ENCODE peak calls at places on chromosomes 12 and 14, in eight cellular contexts. Q is stomach, A is lung, K is upper lobe of right lung, D is neural progenitor cell, F is heart right ventricle, C is AG04450, E is iPS DF 6.9. Z is an unnamed sample.

GRCh38 chr14:76194327-76194726 is 42.6 kb downstream of the GPATCH2L start:
- DNase-seq in Q (no peak), A (no peak), K (no peak), D (no peak), F (no peak), C (no peak), E (no peak), Z (no peak)

GRCh38 chr12:7295529-7295928 is 8.3 kb upstream of the ACSM4 start:
- DNase-seq in Q (no peak), A (no peak), K (no peak), D (no peak), F (no peak), C (no peak), E (no peak), Z (no peak)

GRCh38 chr12:104427547-104427938 is 29.2 kb upstream of the CHST11 start:
- DNase-seq in Q (no peak), A (no peak), K (no peak), D (no peak), F (no peak), C (no peak), E (no peak), Z (no peak)

GRCh38 chr12:559208-559905 is 99.6 kb downstream of the B4GALNT3 start:
- DNase-seq in Q (no peak), A (no peak), K (no peak), D (no peak), F (no peak), C (no peak), E (no peak), Z (no peak)

GRCh38 chr14:100714205-100714781 is 12.4 kb upstream of the DLK1 start:
- DNase-seq in Q (no peak), A (no peak), K (no peak), D (no peak), F (no peak), C (no peak), E (no peak), Z (peak)

GRCh38 chr14:94000986-94001385 is 3.9 kb downstream of the CCDC197 start:
- DNase-seq in Q (no peak), A (no peak), K (no peak), D (no peak), F (no peak), C (no peak), E (no peak), Z (no peak)

GRCh38 chr12:131789638-131790037 is 38.6 kb upstream of the MMP17 start:
- DNase-seq in Q (no peak), A (no peak), K (no peak), D (no peak), F (no peak), C (no peak), E (no peak), Z (no peak)

GRCh38 chr14:64465856-64466554 is 706 bp downstream of the AKAP5 start:
- DNase-seq in Q (no peak), A (no peak), K (no peak), D (peak), F (peak), C (peak), E (peak), Z (no peak)

GRCh38 chr12:6288235-6288634 is 22.2 kb upstream of the PLEKHG6 start:
- DNase-seq in Q (no peak), A (no peak), K (no peak), D (no peak), F (no peak), C (no peak), E (no peak), Z (no peak)

GRCh38 chr12:57214398-57214781 is 2.2 kb upstream of the NXPH4 start:
- DNase-seq in Q (peak), A (peak), K (no peak), D (peak), F (peak), C (peak), E (no peak), Z (peak)

GRCh38 chr14:99441157-99441870 is 39.3 kb downstream of the SETD3 start:
- DNase-seq in Q (no peak), A (no peak), K (no peak), D (peak), F (no peak), C (no peak), E (no peak), Z (no peak)

GRCh38 chr12:104751594-104751993 is 206.5 kb downstream of the SLC41A2 start:
- DNase-seq in Q (no peak), A (no peak), K (no peak), D (no peak), F (no peak), C (no peak), E (no peak), Z (no peak)

GRCh38 chr14:101191086-101191881 is 287.8 kb upstream of the RTL1 start:
- DNase-seq in Q (peak), A (no peak), K (peak), D (no peak), F (no peak), C (no peak), E (no peak), Z (peak)

GRCh38 chr12:78421011-78421410 is 443.6 kb upstream of the SYT1 start:
- DNase-seq in Q (no peak), A (no peak), K (no peak), D (no peak), F (no peak), C (no peak), E (no peak), Z (no peak)

GRCh38 chr14:28515571-28515970 is 251.0 kb upstream of the FOXG1 start:
- DNase-seq in Q (no peak), A (no peak), K (no peak), D (no peak), F (no peak), C (no peak), E (no peak), Z (no peak)

GRCh38 chr12:524167-524951 is 64.6 kb downstream of the B4GALNT3 start:
- DNase-seq in Q (peak), A (no peak), K (no peak), D (no peak), F (no peak), C (no peak), E (no peak), Z (no peak)

GRCh38 chr12:132329739-132330548 is 555 bp upstream of the GALNT9 start:
- DNase-seq in Q (no peak), A (no peak), K (no peak), D (peak), F (no peak), C (no peak), E (no peak), Z (no peak)

GRCh38 chr14:73223049-73223448 is 14.3 kb upstream of the PAPLN start:
- DNase-seq in Q (no peak), A (no peak), K (no peak), D (no peak), F (no peak), C (no peak), E (no peak), Z (no peak)

GRCh38 chr12:26130728-26131127 is 5.9 kb upstream of the BHLHE41 start:
- DNase-seq in Q (no peak), A (no peak), K (no peak), D (no peak), F (no peak), C (no peak), E (no peak), Z (no peak)

GRCh38 chr12:26636710-26637328 is 196.2 kb downstream of the ITPR2 start:
- DNase-seq in Q (no peak), A (no peak), K (no peak), D (no peak), F (no peak), C (no peak), E (no peak), Z (no peak)

GRCh38 chr12:120229583-120230325 is 28.8 kb upstream of the RPLP0 start:
- DNase-seq in Q (no peak), A (no peak), K (no peak), D (peak), F (peak), C (no peak), E (no peak), Z (no peak)

GRCh38 chr12:117900561-117900960 is 68.2 kb downstream of the KSR2 start:
- DNase-seq in Q (no peak), A (no peak), K (no peak), D (no peak), F (no peak), C (no peak), E (no peak), Z (no peak)

GRCh38 chr12:26112232-26112631 is 12.6 kb downstream of the BHLHE41 start:
- DNase-seq in Q (no peak), A (no peak), K (no peak), D (no peak), F (no peak), C (no peak), E (no peak), Z (no peak)

GRCh38 chr14:54189358-54190354 is 207.2 kb upstream of the CDKN3 start:
- DNase-seq in Q (no peak), A (no peak), K (no peak), D (no peak), F (no peak), C (no peak), E (no peak), Z (no peak)

GRCh38 chr12:123485756-123486155 is 27.8 kb downstream of the SNRNP35 start:
- DNase-seq in Q (no peak), A (no peak), K (no peak), D (no peak), F (no peak), C (no peak), E (no peak), Z (no peak)

GRCh38 chr12:116306968-116307367 is 29.5 kb upstream of the MED13L start:
- DNase-seq in Q (no peak), A (no peak), K (no peak), D (no peak), F (no peak), C (no peak), E (no peak), Z (no peak)

GRCh38 chr12:8449293-8449944 is 6.3 kb upstream of the CLEC6A start:
- DNase-seq in Q (no peak), A (no peak), K (no peak), D (peak), F (no peak), C (no peak), E (no peak), Z (no peak)
- H3K4me3 ChIP-seq in Q (no peak), A (no peak), K (no peak), D (no peak), F (no peak), C (no peak), E (no peak), Z (no peak)

DNA sequence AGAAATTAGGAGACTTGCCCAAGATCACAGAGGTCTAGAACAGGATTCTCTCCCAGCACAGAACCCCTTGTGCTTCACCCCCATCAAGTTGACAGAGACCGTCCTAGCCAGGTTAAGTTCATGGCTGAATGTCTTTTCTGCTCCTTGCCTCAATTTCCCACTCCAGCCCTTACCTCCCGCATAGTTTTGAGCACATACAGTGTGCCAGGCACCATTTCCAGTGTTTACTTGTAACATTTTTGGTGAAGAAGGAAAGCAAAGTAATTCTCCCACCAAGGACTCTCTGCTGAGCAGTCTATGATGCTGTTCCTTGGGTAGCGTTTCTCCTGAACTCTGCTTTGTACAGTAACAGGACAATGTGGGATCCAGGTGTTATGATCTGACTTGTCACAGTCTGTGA is 1.2 kb downstream of the ABHD4 start:
- DNase-seq in Q (no peak), A (no peak), K (no peak), D (no peak), F (no peak), C (no peak), E (no peak), Z (no peak)
- H3K27ac ChIP-seq in Q (no peak), A (peak), K (peak), D (no peak), F (no peak), C (peak), E (no peak), Z (no peak)

GRCh38 chr12:15754233-15754632 is 35.0 kb downstream of the EPS8 start:
- DNase-seq in Q (no peak), A (no peak), K (no peak), D (no peak), F (no peak), C (no peak), E (no peak), Z (no peak)
- H3K4me3 ChIP-seq in Q (no peak), A (no peak), K (no peak), D (no peak), F (no peak), C (no peak), E (no peak), Z (no peak)

DNA sequence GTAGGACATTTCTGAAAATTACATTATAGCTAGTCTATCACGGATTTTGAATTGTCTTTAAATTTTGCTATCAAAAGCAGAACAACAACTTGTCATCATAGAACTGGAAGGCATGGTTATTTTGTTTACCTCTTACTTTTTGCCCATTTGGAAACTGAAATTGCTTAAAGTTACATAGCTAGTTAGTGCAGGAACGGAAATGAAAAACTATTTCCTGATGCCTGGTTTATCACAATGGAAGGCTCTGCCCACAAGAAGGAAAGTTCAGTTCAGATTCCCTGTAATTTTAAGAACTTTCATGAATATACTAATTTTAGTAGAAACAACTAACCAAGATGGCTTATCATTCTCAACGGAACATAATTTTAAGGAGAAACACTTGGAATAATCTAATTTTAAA is 427.7 kb downstream of the RAD51B start:
- DNase-seq in Q (no peak), A (no peak), K (no peak), D (no peak), F (no peak), C (no peak), E (no peak), Z (no peak)
- H3K27ac ChIP-seq in Q (no peak), A (peak), K (peak), D (no peak), F (peak), C (no peak), E (no peak), Z (peak)

GRCh38 chr12:106672308-106673085 is 89.7 kb downstream of the RFX4 start:
- DNase-seq in Q (no peak), A (no peak), K (no peak), D (peak), F (no peak), C (no peak), E (no peak), Z (no peak)
- H3K4me3 ChIP-seq in Q (no peak), A (no peak), K (no peak), D (peak), F (no peak), C (no peak), E (no peak), Z (no peak)

DNA sequence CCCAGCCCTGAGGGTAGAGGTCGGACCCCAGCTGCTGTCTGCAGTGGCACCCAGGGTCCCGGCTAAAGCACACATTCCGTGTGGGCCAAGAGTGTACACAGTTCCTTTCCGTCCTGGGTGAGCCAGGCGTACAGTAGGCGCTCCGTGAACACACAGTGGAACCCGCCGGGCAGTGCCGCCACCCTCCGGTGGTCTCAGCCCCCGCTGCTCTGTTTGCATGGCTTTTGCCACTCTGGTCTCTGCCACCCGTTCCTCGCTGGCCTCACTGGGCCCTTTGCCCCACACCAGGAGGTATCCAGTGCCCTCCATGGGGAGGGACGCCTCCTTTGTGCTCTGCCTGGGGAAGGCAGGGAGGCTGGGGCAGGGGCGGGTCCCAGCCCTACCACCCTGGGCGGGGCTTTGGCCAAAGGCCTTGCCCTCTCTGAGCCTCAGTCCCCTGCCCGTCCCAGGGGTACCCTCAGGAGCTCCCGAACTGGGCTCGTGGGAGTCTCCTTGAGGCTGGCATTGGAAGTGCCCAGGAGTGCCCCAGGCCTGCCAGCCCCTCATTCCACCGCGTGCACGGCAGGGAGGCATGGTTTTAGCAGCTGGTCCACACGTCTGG is 13.0 kb downstream of the TRMT61A start:
- DNase-seq in Q (no peak), A (no peak), K (no peak), D (peak), F (no peak), C (no peak), E (no peak), Z (no peak)
- H3K27ac ChIP-seq in Q (peak), A (no peak), K (peak), D (peak), F (peak), C (no peak), E (no peak), Z (peak)

DNA sequence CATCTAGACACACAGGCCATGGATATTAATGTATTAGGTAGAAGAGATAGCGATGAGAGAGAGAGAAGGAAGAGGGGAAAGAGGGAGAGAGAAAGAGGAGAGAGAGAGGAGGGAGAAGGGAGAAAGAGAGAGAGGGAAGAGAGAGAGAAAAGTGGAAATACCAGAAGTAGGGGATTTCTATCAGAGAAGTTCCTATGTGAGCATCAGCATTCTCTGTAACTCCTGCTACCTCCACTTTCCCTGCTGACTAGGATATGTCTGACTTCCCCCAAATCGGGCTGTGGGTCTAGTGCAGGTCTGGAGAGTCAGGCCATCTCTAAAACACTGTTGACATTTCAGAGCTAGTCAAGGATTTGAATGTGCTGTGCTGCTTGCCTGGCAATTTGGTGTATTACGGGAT is 3.6 kb downstream of the ARHGDIB start:
- DNase-seq in Q (no peak), A (no peak), K (no peak), D (no peak), F (no peak), C (no peak), E (no peak), Z (no peak)
- H3K4me3 ChIP-seq in Q (peak), A (no peak), K (peak), D (no peak), F (peak), C (no peak), E (no peak), Z (no peak)

GRCh38 chr12:119179335-119180021 is 747 bp downstream of the HSPB8 start:
- DNase-seq in Q (peak), A (peak), K (no peak), D (peak), F (peak), C (no peak), E (no peak), Z (no peak)

GRCh38 chr12:119180380-119181040 is 1.8 kb downstream of the HSPB8 start:
- DNase-seq in Q (peak), A (peak), K (no peak), D (no peak), F (peak), C (no peak), E (no peak), Z (no peak)

GRCh38 chr12:119182701-119183493 is 4.2 kb downstream of the HSPB8 start:
- DNase-seq in Q (no peak), A (no peak), K (no peak), D (no peak), F (peak), C (no peak), E (no peak), Z (no peak)

GRCh38 chr12:119181944-119182343 is 3.2 kb downstream of the HSPB8 start:
- DNase-seq in Q (no peak), A (no peak), K (no peak), D (no peak), F (no peak), C (no peak), E (no peak), Z (no peak)

DNA sequence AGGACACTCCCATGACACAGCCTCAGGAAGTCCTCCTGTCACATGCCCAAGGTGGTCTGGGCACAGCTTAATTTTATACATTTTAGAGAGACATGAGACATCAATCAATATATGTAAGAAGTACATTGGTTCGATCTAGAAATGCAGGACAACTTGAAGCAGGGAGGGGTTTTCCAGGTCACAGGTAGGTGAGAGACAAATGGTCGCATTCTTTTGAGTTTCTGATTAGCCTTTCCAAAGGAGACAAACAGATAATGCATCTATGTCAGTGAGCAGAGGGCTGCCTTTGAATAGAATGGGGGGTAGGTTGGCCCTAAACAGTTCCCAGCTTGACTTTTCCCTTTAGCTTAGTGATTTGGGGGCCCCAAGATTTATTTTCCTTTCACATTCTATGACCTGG is 2.5 kb downstream of the HSPB8 start:
- DNase-seq in Q (no peak), A (no peak), K (no peak), D (no peak), F (no peak), C (no peak), E (no peak), Z (no peak)
- H3K27ac ChIP-seq in Q (no peak), A (peak), K (peak), D (no peak), F (peak), C (no peak), E (no peak), Z (peak)